ENCODE peak calls at places on chromosomes 7 and 10, in four cellular contexts. L is psoas muscle, R is stromal cell of bone marrow, W is RCC 7860. G is an unnamed sample.

GRCh38 chr7:132307465-132307864 is 268.8 kb downstream of the PLXNA4 start:
- DNase-seq in L (no peak), R (no peak), W (no peak), G (no peak)

GRCh38 chr10:123270806-123271205 is 116.6 kb downstream of the BUB3 start:
- DNase-seq in L (no peak), R (no peak), W (no peak), G (peak)

GRCh38 chr10:13865758-13866491 is 279.2 kb downstream of the PRPF18 start:
- DNase-seq in L (peak), R (no peak), W (peak), G (no peak)

GRCh38 chr10:7667262-7668141 is 736 bp upstream of the ITIH5 start:
- DNase-seq in L (no peak), R (no peak), W (no peak), G (no peak)

GRCh38 chr10:62083413-62083794 is 181.9 kb downstream of the ARID5B start:
- DNase-seq in L (no peak), R (no peak), W (no peak), G (no peak)

GRCh38 chr7:76333388-76334101 is 25.2 kb downstream of the YWHAG start:
- DNase-seq in L (peak), R (no peak), W (no peak), G (no peak)

GRCh38 chr7:151690597-151690996 is 170.9 kb upstream of the RHEB start:
- DNase-seq in L (no peak), R (no peak), W (peak), G (no peak)

GRCh38 chr10:119358140-119358512 is 150.8 kb downstream of the GRK5 start:
- DNase-seq in L (no peak), R (no peak), W (no peak), G (no peak)

GRCh38 chr7:80154656-80155325 is 20.2 kb downstream of the GNAI1 start:
- DNase-seq in L (no peak), R (peak), W (no peak), G (no peak)

GRCh38 chr10:126397166-126397565 is 8.9 kb upstream of the ADAM12 start:
- DNase-seq in L (no peak), R (no peak), W (no peak), G (no peak)

GRCh38 chr10:63375006-63375405 is 90.8 kb downstream of the JMJD1C start:
- DNase-seq in L (no peak), R (no peak), W (no peak), G (no peak)

GRCh38 chr10:60662917-60663614 is 115.2 kb upstream of the CDK1 start:
- DNase-seq in L (no peak), R (no peak), W (no peak), G (no peak)

GRCh38 chr7:107327986-107328569 is 141.8 kb upstream of the GPR22 start:
- DNase-seq in L (no peak), R (no peak), W (no peak), G (no peak)

GRCh38 chr7:76293407-76293901 is 9.0 kb upstream of the HSPB1 start:
- DNase-seq in L (no peak), R (no peak), W (no peak), G (no peak)

GRCh38 chr10:31320179-31320597 is 1.2 kb downstream of the ZEB1 start:
- DNase-seq in L (peak), R (no peak), W (no peak), G (no peak)

GRCh38 chr7:20554072-20554471 is 61.4 kb upstream of the ABCB5 start:
- DNase-seq in L (no peak), R (no peak), W (no peak), G (no peak)

GRCh38 chr7:151310578-151310977 is 31.0 kb upstream of the NUB1 start:
- DNase-seq in L (no peak), R (no peak), W (peak), G (peak)

GRCh38 chr10:85147346-85148250 is 819.2 kb downstream of the CCSER2 start:
- DNase-seq in L (no peak), R (no peak), W (no peak), G (no peak)

GRCh38 chr7:64883113-64883905 is 19.8 kb upstream of the ZNF273 start:
- DNase-seq in L (no peak), R (no peak), W (no peak), G (no peak)

GRCh38 chr7:70635633-70636032 is 496.3 kb upstream of the GALNT17 start:
- DNase-seq in L (no peak), R (no peak), W (no peak), G (no peak)

GRCh38 chr10:14126697-14127440 is 203.9 kb downstream of the FRMD4A start:
- DNase-seq in L (no peak), R (peak), W (peak), G (no peak)

GRCh38 chr7:100675581-100676350 is 2.2 kb downstream of the GNB2 start:
- DNase-seq in L (peak), R (no peak), W (peak), G (peak)

GRCh38 chr10:132257271-132257670 is 50.5 kb downstream of the STK32C start:
- DNase-seq in L (no peak), R (peak), W (peak), G (no peak)

GRCh38 chr7:50780436-50780835 is 2.3 kb downstream of the GRB10 start:
- DNase-seq in L (no peak), R (no peak), W (no peak), G (no peak)

GRCh38 chr7:136114966-136115762 is 138.0 kb upstream of the MTPN start:
- DNase-seq in L (no peak), R (peak), W (peak), G (peak)

GRCh38 chr7:138979988-138980574 is 1.1 kb downstream of the KIAA1549 start:
- DNase-seq in L (no peak), R (no peak), W (no peak), G (no peak)

G was measured in SJCRH30.